ENCODE peak calls at places on chromosome 20, in five cellular contexts. A, D, I, Q and Z are unnamed samples.

GRCh38 chr20:61543931-61544745 is 292.1 kb downstream of the CDH4 start:
- DNase-seq in A (no peak), I (no peak), Q (no peak), D (no peak), Z (no peak)

GRCh38 chr20:33018169-33018931 is 10.8 kb downstream of the BPIFB2 start:
- DNase-seq in I (no peak), Q (no peak), A (no peak), D (no peak), Z (no peak)

GRCh38 chr20:47809561-47809960 is 24.3 kb upstream of the SULF2 start:
- DNase-seq in Q (peak; percentile 99), I (peak; percentile 84), D (no peak), A (no peak), Z (peak; percentile 95)

GRCh38 chr20:59144831-59145196 is 18.8 kb upstream of the ZNF831 start:
- DNase-seq in D (no peak), A (no peak), I (peak; percentile 5), Q (no peak), Z (no peak)

GRCh38 chr20:35901678-35902544 is 52.4 kb downstream of the SCAND1 start:
- DNase-seq in I (no peak), A (no peak), Q (peak; percentile 80), D (no peak), Z (peak; percentile 78)

GRCh38 chr20:52054123-52054522 is 137.5 kb downstream of the ZFP64 start:
- DNase-seq in Q (no peak), I (no peak), A (no peak), D (no peak), Z (no peak)

GRCh38 chr20:33561981-33562601 is 72.2 kb downstream of the CBFA2T2 start:
- DNase-seq in D (no peak), I (peak; percentile 40), Q (peak; percentile 97), A (no peak), Z (peak; percentile 82)

GRCh38 chr20:46558511-46558959 is 8.1 kb upstream of the OCSTAMP start:
- DNase-seq in Q (peak; percentile 89), A (no peak), D (no peak), I (no peak), Z (peak; percentile 83)

GRCh38 chr20:14915356-14915755 is 577.9 kb upstream of the FLRT3 start:
- DNase-seq in A (no peak), Q (no peak), D (no peak), I (no peak), Z (no peak)

GRCh38 chr20:5061209-5061608 is 58.5 kb downstream of the PCNA start:
- DNase-seq in D (no peak), A (no peak), Q (peak; percentile 97), I (peak; percentile 52), Z (peak; percentile 98)

GRCh38 chr20:46752639-46753235 is 43.3 kb downstream of the SLC2A10 start:
- DNase-seq in I (peak; percentile 60), A (peak; percentile 84), Q (peak; percentile 82), D (peak; percentile 65), Z (peak; percentile 16)

GRCh38 chr20:44279228-44279627 is 31.8 kb downstream of the FITM2 start:
- DNase-seq in A (no peak), D (no peak), I (no peak), Q (peak; percentile 97), Z (peak; percentile 24)

GRCh38 chr20:32155017-32155965 is 45.8 kb downstream of the TM9SF4 start:
- DNase-seq in D (peak; percentile 48), I (peak; percentile 72), Q (peak; percentile 73), A (peak; percentile 70), Z (peak; percentile 92)

GRCh38 chr20:41617059-41617921 is 887 bp downstream of the CHD6 start:
- DNase-seq in D (peak; percentile 30), I (peak; percentile 32), Q (peak; percentile 42), A (peak; percentile 73), Z (peak; percentile 24)

GRCh38 chr20:5654557-5654956 is 95.6 kb upstream of the SHLD1 start:
- DNase-seq in I (no peak), Q (peak; percentile 99), D (no peak), A (no peak), Z (peak; percentile 98)

GRCh38 chr20:23242556-23243180 is 107.9 kb upstream of the NXT1 start:
- DNase-seq in Q (no peak), A (no peak), I (no peak), D (no peak), Z (no peak)

GRCh38 chr20:32762754-32763201 is 593 bp downstream of the DNMT3B start:
- DNase-seq in Q (peak; percentile 9), A (no peak), I (no peak), D (no peak), Z (no peak)

GRCh38 chr20:32537657-32538525 is 47.2 kb downstream of the NOL4L start:
- DNase-seq in I (peak; percentile 57), Q (no peak), D (no peak), A (no peak), Z (no peak)

GRCh38 chr20:37552415-37552814 is 24.7 kb upstream of the BLCAP start:
- DNase-seq in I (no peak), Q (peak; percentile 28), D (no peak), A (no peak), Z (peak; percentile 54)

GRCh38 chr20:38471987-38472512 is 593 bp upstream of the RALGAPB start:
- DNase-seq in Q (no peak), I (no peak), A (no peak), D (no peak), Z (no peak)

GRCh38 chr20:53899351-53900167 is 170.8 kb downstream of the BCAS1 start:
- DNase-seq in D (no peak), I (no peak), Q (peak; percentile 100), A (peak; percentile 62), Z (peak; percentile 96)

GRCh38 chr20:53901697-53902096 is 168.7 kb downstream of the BCAS1 start:
- DNase-seq in D (no peak), A (no peak), Q (no peak), I (no peak), Z (no peak)

GRCh38 chr20:53900380-53900999 is 169.9 kb downstream of the BCAS1 start:
- DNase-seq in A (no peak), I (no peak), Q (peak; percentile 83), D (no peak), Z (peak; percentile 97)

GRCh38 chr20:53902968-53903651 is 167.3 kb downstream of the BCAS1 start:
- DNase-seq in I (no peak), A (no peak), D (no peak), Q (no peak), Z (no peak)

DNA sequence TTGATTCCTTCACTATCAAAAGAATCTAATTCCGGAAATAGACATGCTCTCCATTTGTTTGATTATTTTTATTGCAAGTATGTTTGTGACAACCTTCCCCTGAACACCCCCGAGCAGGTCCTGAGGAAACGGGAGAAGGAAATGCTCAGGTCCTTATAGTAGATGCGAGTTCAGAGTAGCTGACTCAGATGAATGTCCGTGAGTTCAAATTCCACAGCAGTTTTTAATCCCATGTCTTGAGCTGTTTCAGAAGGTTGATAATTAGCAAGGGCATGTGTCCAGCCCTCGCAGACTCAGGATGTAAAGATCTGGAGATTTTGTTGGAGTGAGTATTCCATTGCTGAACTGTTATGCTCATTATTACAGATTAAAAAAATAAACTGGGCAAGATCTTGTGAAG is 169.3 kb downstream of the BCAS1 start:
- DNase-seq in A (no peak), D (no peak), Q (no peak), I (no peak), Z (peak; percentile 70)
- H3K9ac ChIP-seq in A (no peak overlapping the region), D (no peak overlapping the region), Q (peak overlapping the region; percentile 56), I (no peak overlapping the region), Z (peak overlapping the region; percentile 79)

DNA sequence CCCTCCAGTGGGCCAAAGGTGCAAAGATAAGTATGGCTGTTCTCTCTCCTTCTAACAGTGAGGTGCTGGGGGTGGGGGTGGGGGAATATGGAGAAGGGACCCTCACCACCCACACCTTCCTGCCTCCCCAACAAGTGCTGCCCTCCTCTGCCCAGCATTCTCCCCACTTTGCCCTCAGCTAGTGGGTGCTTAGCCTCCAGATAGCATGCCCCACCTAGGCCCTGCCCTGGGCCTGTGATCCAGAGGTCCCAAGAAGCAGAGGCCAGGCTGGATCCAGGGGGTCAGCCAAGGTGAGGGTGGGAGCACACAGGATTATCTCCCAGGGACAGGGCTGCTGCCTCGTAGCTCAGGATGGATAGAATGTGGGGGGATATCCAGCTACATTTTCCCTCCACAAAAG is 1.2 kb downstream of the ADISSP start:
- DNase-seq in A (no peak), Q (no peak), D (no peak), I (no peak), Z (no peak)
- H3K27ac ChIP-seq in A (no peak overlapping the region), Q (no peak overlapping the region), D (no peak overlapping the region), I (no peak overlapping the region), Z (no peak overlapping the region)

DNA sequence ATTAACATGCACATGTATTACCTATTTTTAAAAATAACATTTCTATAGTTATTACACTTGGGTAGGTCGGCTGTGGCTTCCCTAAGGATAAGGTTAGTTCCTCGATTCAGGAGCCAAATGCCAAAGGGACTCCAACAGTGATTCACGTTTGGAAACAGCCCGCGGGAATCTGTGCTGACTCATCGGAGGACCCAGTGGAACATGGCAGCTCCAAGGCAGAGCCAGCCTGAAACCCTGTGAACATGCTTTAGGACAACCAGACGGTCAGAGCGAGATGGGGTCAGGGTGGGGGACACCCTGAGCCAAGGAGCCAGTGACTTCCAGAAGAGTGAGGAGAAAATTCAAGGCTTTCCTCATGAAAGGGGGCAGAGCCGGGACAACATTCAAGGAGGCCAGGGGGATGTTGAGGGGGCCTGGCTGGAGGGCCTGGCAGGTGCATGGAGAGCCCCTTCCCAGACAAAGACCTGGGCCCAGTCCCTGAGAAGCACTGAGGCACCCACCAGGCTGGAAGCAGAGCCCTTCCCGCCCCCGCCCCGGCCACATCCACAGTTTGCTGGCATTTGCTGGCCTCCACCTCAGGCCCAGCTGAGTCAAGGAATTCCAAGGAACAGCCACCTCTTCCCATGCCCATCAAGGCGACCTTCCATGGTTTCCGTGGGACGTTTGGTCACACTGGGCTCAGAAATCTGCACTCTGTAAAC is 133.2 kb downstream of the SNX5 start:
- DNase-seq in Q (peak; percentile 97), A (no peak), D (no peak), I (no peak), Z (peak; percentile 65)
- H3K9ac ChIP-seq in Q (peak overlapping the region; percentile 39), A (no peak overlapping the region), D (no peak overlapping the region), I (no peak overlapping the region), Z (no peak overlapping the region)

GRCh38 chr20:63122626-63123025 is 93.3 kb downstream of the YTHDF1 start:
- DNase-seq in Q (no peak), A (no peak), I (no peak), D (no peak), Z (no peak)

GRCh38 chr20:63124782-63125580 is 91.0 kb downstream of the YTHDF1 start:
- DNase-seq in Q (no peak), A (no peak), D (no peak), I (peak; percentile 19), Z (no peak)

GRCh38 chr20:63125581-63125892 is 90.4 kb downstream of the YTHDF1 start:
- DNase-seq in I (no peak), D (no peak), Q (no peak), A (no peak), Z (no peak)

GRCh38 chr20:63123326-63123725 is 92.6 kb downstream of the YTHDF1 start:
- DNase-seq in D (no peak), I (peak; percentile 23), Q (no peak), A (no peak), Z (no peak)

DNA sequence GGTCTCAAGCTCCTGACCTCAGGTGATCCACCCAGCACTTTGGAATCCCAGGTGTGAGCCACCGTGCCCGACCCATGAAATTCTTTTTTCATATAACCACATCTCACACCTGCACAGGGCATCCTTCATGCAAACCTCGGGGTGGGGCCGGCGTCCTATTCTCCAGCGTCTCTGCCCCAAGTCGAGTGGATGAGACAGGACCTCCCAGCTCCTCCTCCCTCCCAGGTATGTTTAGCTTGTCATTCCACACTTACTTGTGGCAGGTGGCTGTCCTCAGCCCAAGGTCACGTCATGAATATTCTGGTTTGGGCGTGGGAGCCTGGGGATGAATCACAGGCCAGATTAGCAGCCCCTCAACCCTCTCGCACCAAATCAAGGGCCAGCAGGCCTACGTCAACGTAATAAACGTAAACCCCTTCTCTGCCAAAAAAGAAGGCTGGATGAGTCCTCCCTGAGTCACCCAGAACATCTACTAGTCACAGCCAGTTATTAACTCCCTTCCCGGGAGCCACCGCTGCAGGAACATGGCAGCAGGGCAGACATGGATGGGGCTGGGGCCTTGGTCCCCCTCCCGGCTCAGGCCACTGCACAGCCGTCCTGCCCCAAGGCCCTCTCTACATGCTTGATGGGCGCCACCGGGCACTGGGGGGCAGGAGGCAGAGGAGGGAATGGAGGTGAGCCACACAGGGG is 91.7 kb downstream of the YTHDF1 start:
- DNase-seq in Q (peak; percentile 95), A (no peak), D (no peak), I (peak; percentile 21), Z (no peak)
- H3K27ac ChIP-seq in Q (peak overlapping the region; percentile 55), A (no peak overlapping the region), D (no peak overlapping the region), I (no peak overlapping the region), Z (no peak overlapping the region)